ENCODE peak calls at places on chromosomes 2 and 18, in five cellular contexts. Z, S, X, H and W are unnamed samples.

GRCh38 chr2:216066255-216066654 is 15.4 kb downstream of the PECR start:
- DNase-seq in Z (no peak), S (no peak), X (no peak), H (peak), W (no peak)

GRCh38 chr18:79575891-79576685 is 103.5 kb upstream of the CTDP1 start:
- DNase-seq in Z (peak), S (no peak), X (peak), H (peak), W (peak)

GRCh38 chr2:30647752-30648442 is 159.3 kb downstream of the CAPN13 start:
- DNase-seq in Z (no peak), S (no peak), X (no peak), H (no peak), W (no peak)

GRCh38 chr18:5556317-5556974 is 12.6 kb upstream of the EPB41L3 start:
- DNase-seq in Z (no peak), S (no peak), X (no peak), H (peak), W (no peak)

GRCh38 chr18:61502472-61502871 is 169.2 kb downstream of the CDH20 start:
- DNase-seq in Z (peak), S (peak), X (peak), H (peak), W (peak)

GRCh38 chr18:68532328-68532885 is 182.5 kb downstream of the TMX3 start:
- DNase-seq in Z (no peak), S (no peak), X (no peak), H (no peak), W (no peak)

GRCh38 chr2:44928660-44929471 is 12.6 kb upstream of the SIX3 start:
- DNase-seq in Z (no peak), S (no peak), X (no peak), H (no peak), W (no peak)

GRCh38 chr2:61460168-61460567 is 10.7 kb downstream of the USP34 start:
- DNase-seq in Z (no peak), S (no peak), X (no peak), H (peak), W (no peak)

GRCh38 chr2:96637385-96638143 is 548 bp downstream of the KANSL3 start:
- DNase-seq in Z (peak), S (peak), X (peak), H (peak), W (peak)

GRCh38 chr18:42583197-42583776 is 532.2 kb downstream of the RIT2 start:
- DNase-seq in Z (no peak), S (no peak), X (no peak), H (no peak), W (no peak)

GRCh38 chr2:94956797-94957391 is 68.6 kb upstream of the MAL start:
- DNase-seq in Z (peak), S (peak), X (no peak), H (peak), W (no peak)

GRCh38 chr2:172655091-172655837 is 80.4 kb upstream of the RAPGEF4 start:
- DNase-seq in Z (no peak), S (no peak), X (no peak), H (peak), W (no peak)

GRCh38 chr18:55925772-55926171 is 337.8 kb upstream of the TCF4 start:
- DNase-seq in Z (no peak), S (no peak), X (no peak), H (no peak), W (no peak)

GRCh38 chr2:237304763-237305514 is 109.0 kb downstream of the COL6A3 start:
- DNase-seq in Z (no peak), S (no peak), X (peak), H (peak), W (no peak)

GRCh38 chr2:167005096-167005495 is 116.8 kb downstream of the XIRP2 start:
- DNase-seq in Z (no peak), S (no peak), X (no peak), H (peak), W (no peak)

DNA sequence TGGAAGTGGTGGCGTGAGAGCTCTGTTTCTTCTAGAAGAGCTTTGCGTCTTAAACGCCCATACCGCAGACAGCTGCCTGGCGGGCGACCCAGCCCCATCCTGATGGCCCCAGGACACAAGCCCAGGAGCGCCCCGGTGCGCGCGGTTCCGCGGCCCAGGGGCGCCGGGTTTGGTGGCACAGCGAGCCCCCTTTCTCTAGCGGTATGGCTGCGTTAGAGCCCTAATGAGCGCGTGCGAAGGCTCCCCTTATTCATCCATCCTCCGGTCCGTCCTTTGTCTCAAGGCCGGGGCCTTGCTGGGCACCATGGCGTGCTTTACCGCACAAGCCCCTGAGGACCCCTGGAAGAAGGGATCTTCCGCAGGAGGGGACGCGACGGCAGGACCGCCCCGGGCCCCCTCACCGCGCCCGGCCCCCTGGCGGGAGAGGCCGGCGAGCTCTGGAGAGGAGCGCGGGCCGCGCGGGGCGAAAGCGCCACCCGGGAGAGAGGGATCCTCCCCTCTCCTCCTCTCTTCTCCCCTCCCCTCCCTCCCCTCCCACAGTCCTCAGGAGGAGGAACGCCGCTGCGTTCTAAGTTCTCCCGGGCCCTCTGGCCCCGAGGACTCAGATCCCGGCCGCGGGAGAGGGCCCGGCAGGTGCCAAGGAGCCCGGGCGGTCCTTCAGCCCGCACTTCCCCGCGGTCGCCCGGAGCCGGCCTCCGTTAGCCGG is 626 bp upstream of the SLC1A4 start:
- DNase-seq in Z (peak), S (peak), X (peak), H (peak), W (peak)
- TF ChIP-seq CTCF in Z (peak), S (peak), X (peak), H (peak), W (no peak)

GRCh38 chr2:28583899-28584553 is 88.2 kb downstream of the PLB1 start:
- DNase-seq in Z (peak), S (peak), X (peak), H (peak), W (peak)
- H3K4me3 ChIP-seq in Z (no peak), S (no peak), X (no peak), H (peak), W (no peak)

GRCh38 chr2:110677530-110678456 is at the start of gene BUB1:
- DNase-seq in Z (peak), S (peak), X (peak), H (peak), W (peak)
- TF ChIP-seq POLR2A in Z (peak), S (peak), X (peak), H (peak), W (no peak)

GRCh38 chr2:19848952-19849351 is 52.8 kb downstream of the TTC32 start:
- DNase-seq in Z (no peak), S (no peak), X (no peak), H (no peak), W (peak)

GRCh38 chr2:19848029-19848750 is 53.6 kb downstream of the TTC32 start:
- DNase-seq in Z (no peak), S (no peak), X (no peak), H (no peak), W (no peak)

GRCh38 chr2:19850056-19850455 is 51.7 kb downstream of the TTC32 start:
- DNase-seq in Z (no peak), S (no peak), X (no peak), H (no peak), W (no peak)

GRCh38 chr2:19850526-19851050 is 51.2 kb downstream of the TTC32 start:
- DNase-seq in Z (no peak), S (no peak), X (no peak), H (no peak), W (peak)

DNA sequence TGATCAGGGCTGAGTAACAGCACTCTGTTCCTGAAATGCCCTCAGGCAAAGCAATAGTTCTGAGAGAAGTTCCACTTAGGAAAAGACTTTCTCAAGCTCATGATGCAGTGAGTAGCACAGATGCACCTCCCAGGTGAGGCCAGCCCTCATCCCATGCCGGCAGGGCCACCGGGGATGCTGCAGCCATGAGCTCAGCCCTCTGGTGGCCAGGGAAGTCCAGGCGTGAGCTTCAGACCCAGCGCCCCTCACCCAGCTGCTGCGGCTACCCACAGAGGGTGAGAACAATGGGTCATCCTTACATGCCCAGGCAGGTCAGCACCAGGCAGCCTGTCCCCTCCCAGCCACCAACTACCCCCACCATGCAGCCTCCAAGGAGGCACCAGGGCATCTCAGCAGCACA is 50.7 kb downstream of the TTC32 start:
- DNase-seq in Z (no peak), S (no peak), X (no peak), H (no peak), W (no peak)
- TF ChIP-seq CTCF in Z (no peak), S (no peak), X (no peak), H (no peak), W (no peak)

GRCh38 chr2:201466050-201466660 is 14.6 kb downstream of the STRADB start:
- DNase-seq in Z (no peak), S (no peak), X (no peak), H (peak), W (no peak)

GRCh38 chr2:201467666-201468065 is 16.1 kb downstream of the STRADB start:
- DNase-seq in Z (no peak), S (no peak), X (no peak), H (no peak), W (no peak)

GRCh38 chr2:201464547-201464946 is 13.0 kb downstream of the STRADB start:
- DNase-seq in Z (no peak), S (no peak), X (no peak), H (no peak), W (no peak)

GRCh38 chr2:201460532-201460931 is 9.0 kb downstream of the STRADB start:
- DNase-seq in Z (no peak), S (no peak), X (no peak), H (no peak), W (no peak)

GRCh38 chr2:201465524-201465971 is 14.0 kb downstream of the STRADB start:
- DNase-seq in Z (no peak), S (no peak), X (no peak), H (peak), W (no peak)
- H3K4me3 ChIP-seq in Z (no peak), S (no peak), X (no peak), H (no peak), W (no peak)